ENCODE peak calls at places on chromosomes 13 and 19, in five cellular contexts. O is activated CD4-positive, alpha-beta T cell treated with anti-CD3 and anti-CD28 coated beads, Interleukin-2, amount 50 U/mL, for 48 hours; J is T-helper 1 cell; T is EL; K is COLO829. F is an unnamed sample.

GRCh38 chr13:44713793-44714469 is 137.8 kb upstream of the TSC22D1 start:
- DNase-seq in O (no peak), J (no peak), T (peak; percentile 98), K (peak; percentile 73), F (no peak)

GRCh38 chr13:27587083-27587482 is 33.2 kb downstream of the LNX2 start:
- DNase-seq in O (no peak), J (no peak), T (no peak), K (no peak), F (no peak)

GRCh38 chr13:106685142-106685541 is 117.2 kb upstream of the ARGLU1 start:
- DNase-seq in O (no peak), J (no peak), T (no peak), K (no peak), F (no peak)

GRCh38 chr13:66886248-66886647 is 343.9 kb downstream of the PCDH9 start:
- DNase-seq in O (no peak), J (no peak), T (no peak), K (no peak), F (no peak)

GRCh38 chr19:28646629-28647028 is 566.3 kb downstream of the UQCRFS1 start:
- DNase-seq in O (no peak), J (no peak), T (no peak), K (no peak), F (no peak)

GRCh38 chr13:109366521-109366920 is 419.9 kb downstream of the IRS2 start:
- DNase-seq in O (no peak), J (no peak), T (no peak), K (no peak), F (no peak)

GRCh38 chr13:30766957-30767603 is 31.7 kb downstream of the ALOX5AP start:
- DNase-seq in O (no peak), J (no peak), T (no peak), K (no peak), F (no peak)

GRCh38 chr19:14091885-14092462 is 1.4 kb upstream of the SAMD1 start:
- DNase-seq in O (no peak), J (peak; percentile 19), T (no peak), K (no peak), F (peak; percentile 75)